ENCODE peak calls at places on chromosomes 16 and 17, in nine cellular contexts. One of them, this sample, is unnamed.

GRCh38 chr17:29571883-29572681 is 3.6 kb downstream of the TP53I13 start:
- DNase-seq in prostate gland: no peak
- DNase-seq in uterus: no peak
- DNase-seq in transverse colon: peak
- DNase-seq in BJ: no peak
- DNase-seq in fibroblast of the aortic adventitia: no peak
- DNase-seq in bronchial epithelial cell: no peak
- DNase-seq in OCI-LY7: no peak
- DNase-seq in brain microvascular endothelial cell: no peak
- DNase-seq in this sample: no peak

GRCh38 chr17:29615492-29616299 is 7.0 kb downstream of the CORO6 start:
- DNase-seq in prostate gland: peak
- DNase-seq in uterus: peak
- DNase-seq in transverse colon: peak
- DNase-seq in BJ: no peak
- DNase-seq in fibroblast of the aortic adventitia: peak
- DNase-seq in bronchial epithelial cell: peak
- DNase-seq in OCI-LY7: peak
- DNase-seq in brain microvascular endothelial cell: peak
- DNase-seq in this sample: peak

GRCh38 chr16:27439273-27440018 is 37.5 kb downstream of the IL21R start:
- DNase-seq in prostate gland: no peak
- DNase-seq in uterus: no peak
- DNase-seq in transverse colon: no peak
- DNase-seq in BJ: no peak
- DNase-seq in fibroblast of the aortic adventitia: no peak
- DNase-seq in bronchial epithelial cell: no peak
- DNase-seq in OCI-LY7: no peak
- DNase-seq in brain microvascular endothelial cell: no peak
- DNase-seq in this sample: no peak

GRCh38 chr17:45110676-45111611 is 21.4 kb downstream of the PLCD3 start:
- DNase-seq in prostate gland: no peak
- DNase-seq in uterus: no peak
- DNase-seq in transverse colon: no peak
- DNase-seq in BJ: no peak
- DNase-seq in fibroblast of the aortic adventitia: peak
- DNase-seq in bronchial epithelial cell: no peak
- DNase-seq in OCI-LY7: no peak
- DNase-seq in brain microvascular endothelial cell: no peak
- DNase-seq in this sample: no peak

GRCh38 chr16:51003850-51004566 is 147.1 kb downstream of the SALL1 start:
- DNase-seq in prostate gland: no peak
- DNase-seq in uterus: no peak
- DNase-seq in transverse colon: no peak
- DNase-seq in BJ: no peak
- DNase-seq in fibroblast of the aortic adventitia: no peak
- DNase-seq in bronchial epithelial cell: no peak
- DNase-seq in OCI-LY7: no peak
- DNase-seq in brain microvascular endothelial cell: no peak
- DNase-seq in this sample: no peak

GRCh38 chr16:17359778-17360177 is 111.0 kb downstream of the XYLT1 start:
- DNase-seq in prostate gland: no peak
- DNase-seq in uterus: no peak
- DNase-seq in transverse colon: no peak
- DNase-seq in BJ: no peak
- DNase-seq in fibroblast of the aortic adventitia: peak
- DNase-seq in bronchial epithelial cell: no peak
- DNase-seq in OCI-LY7: peak
- DNase-seq in brain microvascular endothelial cell: no peak
- DNase-seq in this sample: no peak

GRCh38 chr17:6514371-6514770 is 42.0 kb downstream of the PITPNM3 start:
- DNase-seq in prostate gland: no peak
- DNase-seq in uterus: no peak
- DNase-seq in transverse colon: no peak
- DNase-seq in BJ: no peak
- DNase-seq in fibroblast of the aortic adventitia: no peak
- DNase-seq in bronchial epithelial cell: no peak
- DNase-seq in OCI-LY7: no peak
- DNase-seq in brain microvascular endothelial cell: no peak
- DNase-seq in this sample: no peak

GRCh38 chr17:68515238-68515637 is 3.0 kb downstream of the PRKAR1A start:
- DNase-seq in prostate gland: no peak
- DNase-seq in uterus: no peak
- DNase-seq in transverse colon: no peak
- DNase-seq in BJ: no peak
- DNase-seq in fibroblast of the aortic adventitia: peak
- DNase-seq in bronchial epithelial cell: no peak
- DNase-seq in OCI-LY7: no peak
- DNase-seq in brain microvascular endothelial cell: peak
- DNase-seq in this sample: no peak

GRCh38 chr16:16095646-16096045 is 127.6 kb downstream of the ABCC6 start:
- DNase-seq in prostate gland: no peak
- DNase-seq in uterus: no peak
- DNase-seq in transverse colon: no peak
- DNase-seq in BJ: no peak
- DNase-seq in fibroblast of the aortic adventitia: peak
- DNase-seq in bronchial epithelial cell: no peak
- DNase-seq in OCI-LY7: peak
- DNase-seq in brain microvascular endothelial cell: no peak
- DNase-seq in this sample: no peak

GRCh38 chr16:79595261-79595660 is 5.3 kb downstream of the MAF start:
- DNase-seq in prostate gland: no peak
- DNase-seq in uterus: no peak
- DNase-seq in transverse colon: no peak
- DNase-seq in BJ: no peak
- DNase-seq in fibroblast of the aortic adventitia: no peak
- DNase-seq in bronchial epithelial cell: no peak
- DNase-seq in OCI-LY7: no peak
- DNase-seq in brain microvascular endothelial cell: no peak
- DNase-seq in this sample: no peak

GRCh38 chr16:4257646-4258556 is 14.9 kb downstream of the TFAP4 start:
- DNase-seq in prostate gland: no peak
- DNase-seq in uterus: no peak
- DNase-seq in transverse colon: no peak
- DNase-seq in BJ: no peak
- DNase-seq in fibroblast of the aortic adventitia: no peak
- DNase-seq in bronchial epithelial cell: no peak
- DNase-seq in OCI-LY7: no peak
- DNase-seq in brain microvascular endothelial cell: no peak
- DNase-seq in this sample: peak

GRCh38 chr16:86519007-86519648 is 8.8 kb downstream of the FOXF1 start:
- DNase-seq in prostate gland: no peak
- DNase-seq in uterus: no peak
- DNase-seq in transverse colon: no peak
- DNase-seq in BJ: no peak
- DNase-seq in fibroblast of the aortic adventitia: no peak
- DNase-seq in bronchial epithelial cell: no peak
- DNase-seq in OCI-LY7: no peak
- DNase-seq in brain microvascular endothelial cell: no peak
- DNase-seq in this sample: no peak

GRCh38 chr16:64952177-64952576 is 169.7 kb downstream of the CDH11 start:
- DNase-seq in prostate gland: no peak
- DNase-seq in uterus: no peak
- DNase-seq in transverse colon: no peak
- DNase-seq in BJ: peak
- DNase-seq in fibroblast of the aortic adventitia: peak
- DNase-seq in bronchial epithelial cell: peak
- DNase-seq in OCI-LY7: no peak
- DNase-seq in brain microvascular endothelial cell: peak
- DNase-seq in this sample: peak

GRCh38 chr16:48912360-48912759 is 302.4 kb upstream of the N4BP1 start:
- DNase-seq in prostate gland: no peak
- DNase-seq in uterus: no peak
- DNase-seq in transverse colon: no peak
- DNase-seq in BJ: no peak
- DNase-seq in fibroblast of the aortic adventitia: no peak
- DNase-seq in bronchial epithelial cell: no peak
- DNase-seq in OCI-LY7: peak
- DNase-seq in brain microvascular endothelial cell: no peak
- DNase-seq in this sample: no peak

GRCh38 chr16:48910214-48910613 is 300.2 kb upstream of the N4BP1 start:
- DNase-seq in prostate gland: no peak
- DNase-seq in uterus: no peak
- DNase-seq in transverse colon: no peak
- DNase-seq in BJ: no peak
- DNase-seq in fibroblast of the aortic adventitia: no peak
- DNase-seq in bronchial epithelial cell: no peak
- DNase-seq in OCI-LY7: no peak
- DNase-seq in brain microvascular endothelial cell: no peak
- DNase-seq in this sample: no peak

GRCh38 chr16:48914070-48914469 is 304.1 kb upstream of the N4BP1 start:
- DNase-seq in prostate gland: no peak
- DNase-seq in uterus: no peak
- DNase-seq in transverse colon: no peak
- DNase-seq in BJ: no peak
- DNase-seq in fibroblast of the aortic adventitia: no peak
- DNase-seq in bronchial epithelial cell: no peak
- DNase-seq in OCI-LY7: no peak
- DNase-seq in brain microvascular endothelial cell: no peak
- DNase-seq in this sample: no peak

GRCh38 chr16:48913384-48913783 is 303.4 kb upstream of the N4BP1 start:
- DNase-seq in prostate gland: no peak
- DNase-seq in uterus: no peak
- DNase-seq in transverse colon: no peak
- DNase-seq in BJ: no peak
- DNase-seq in fibroblast of the aortic adventitia: no peak
- DNase-seq in bronchial epithelial cell: no peak
- DNase-seq in OCI-LY7: no peak
- DNase-seq in brain microvascular endothelial cell: no peak
- DNase-seq in this sample: no peak

DNA sequence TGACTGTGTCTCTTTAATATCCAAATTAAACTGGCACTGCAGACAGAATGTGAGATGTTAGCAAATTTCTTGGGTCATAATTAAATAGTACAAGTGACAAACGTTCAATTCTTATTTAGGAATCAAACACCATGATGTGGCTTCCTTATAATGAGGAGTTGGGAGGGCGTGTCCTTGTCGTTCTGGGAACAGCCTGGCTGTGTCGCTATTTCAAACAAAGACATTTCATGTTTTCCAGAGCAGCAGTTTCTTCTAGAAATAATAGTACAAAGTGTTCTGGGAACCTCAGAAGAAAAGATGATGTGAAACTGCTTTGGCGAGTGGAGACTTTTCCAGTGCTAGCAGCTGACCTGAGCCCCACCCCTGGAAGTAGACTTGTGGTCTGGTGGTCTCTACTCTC is 301.7 kb upstream of the N4BP1 start:
- DNase-seq in prostate gland: no peak
- DNase-seq in uterus: no peak
- DNase-seq in transverse colon: no peak
- DNase-seq in BJ: no peak
- DNase-seq in fibroblast of the aortic adventitia: peak
- DNase-seq in bronchial epithelial cell: no peak
- DNase-seq in OCI-LY7: no peak
- DNase-seq in brain microvascular endothelial cell: no peak
- DNase-seq in this sample: no peak
- TF ChIP-seq CTCF in prostate gland: no peak
- TF ChIP-seq CTCF in uterus: no peak
- TF ChIP-seq CTCF in transverse colon: no peak
- TF ChIP-seq CTCF in BJ: peak
- TF ChIP-seq CTCF in fibroblast of the aortic adventitia: peak
- TF ChIP-seq CTCF in bronchial epithelial cell: no peak
- TF ChIP-seq CTCF in OCI-LY7: peak
- TF ChIP-seq CTCF in brain microvascular endothelial cell: no peak
- TF ChIP-seq CTCF in this sample: no peak

GRCh38 chr16:75243667-75244224 is 7.7 kb downstream of the BCAR1 start:
- DNase-seq in prostate gland: no peak
- DNase-seq in uterus: no peak
- DNase-seq in transverse colon: no peak
- DNase-seq in BJ: no peak
- DNase-seq in fibroblast of the aortic adventitia: no peak
- DNase-seq in bronchial epithelial cell: no peak
- DNase-seq in OCI-LY7: no peak
- DNase-seq in brain microvascular endothelial cell: no peak
- DNase-seq in this sample: no peak
- H3K4me3 ChIP-seq in prostate gland: no peak
- H3K4me3 ChIP-seq in uterus: no peak
- H3K4me3 ChIP-seq in transverse colon: no peak
- H3K4me3 ChIP-seq in BJ: no peak
- H3K4me3 ChIP-seq in fibroblast of the aortic adventitia: no peak
- H3K4me3 ChIP-seq in bronchial epithelial cell: no peak
- H3K4me3 ChIP-seq in OCI-LY7: no peak
- H3K4me3 ChIP-seq in brain microvascular endothelial cell: no peak
- H3K4me3 ChIP-seq in this sample: no peak

GRCh38 chr17:61928101-61928436 is 287 bp upstream of the INTS2 start:
- DNase-seq in prostate gland: no peak
- DNase-seq in uterus: no peak
- DNase-seq in transverse colon: no peak
- DNase-seq in BJ: no peak
- DNase-seq in fibroblast of the aortic adventitia: no peak
- DNase-seq in bronchial epithelial cell: no peak
- DNase-seq in OCI-LY7: no peak
- DNase-seq in brain microvascular endothelial cell: no peak
- DNase-seq in this sample: no peak
- TF ChIP-seq CTCF in prostate gland: no peak
- TF ChIP-seq CTCF in uterus: no peak
- TF ChIP-seq CTCF in transverse colon: no peak
- TF ChIP-seq CTCF in BJ: no peak
- TF ChIP-seq CTCF in fibroblast of the aortic adventitia: no peak
- TF ChIP-seq CTCF in bronchial epithelial cell: no peak
- TF ChIP-seq CTCF in OCI-LY7: no peak
- TF ChIP-seq CTCF in brain microvascular endothelial cell: no peak
- TF ChIP-seq CTCF in this sample: no peak

DNA sequence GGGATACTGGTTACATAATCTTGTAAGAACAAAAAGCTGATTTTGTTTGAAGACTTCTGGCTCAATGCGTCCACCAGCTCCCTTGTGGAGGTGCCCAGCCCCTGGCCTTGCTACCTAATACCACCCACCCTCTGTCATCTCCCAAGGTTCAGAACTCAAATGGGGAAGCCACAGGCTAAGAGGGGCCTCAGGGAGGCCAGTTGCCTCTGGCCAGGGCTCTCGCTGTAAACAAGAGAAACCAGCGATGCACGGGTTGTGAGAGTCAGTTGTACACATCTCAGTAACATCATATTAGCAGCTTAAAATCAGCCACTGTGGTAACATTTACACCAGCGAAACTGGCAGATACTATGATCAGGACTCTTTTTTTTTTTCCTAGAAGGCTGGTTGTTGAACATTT is 6.0 kb downstream of the TEKT5 start:
- DNase-seq in prostate gland: no peak
- DNase-seq in uterus: no peak
- DNase-seq in transverse colon: no peak
- DNase-seq in BJ: no peak
- DNase-seq in fibroblast of the aortic adventitia: no peak
- DNase-seq in bronchial epithelial cell: no peak
- DNase-seq in OCI-LY7: no peak
- DNase-seq in brain microvascular endothelial cell: no peak
- DNase-seq in this sample: no peak
- H3K4me3 ChIP-seq in prostate gland: no peak
- H3K4me3 ChIP-seq in uterus: no peak
- H3K4me3 ChIP-seq in transverse colon: no peak
- H3K4me3 ChIP-seq in BJ: no peak
- H3K4me3 ChIP-seq in fibroblast of the aortic adventitia: no peak
- H3K4me3 ChIP-seq in bronchial epithelial cell: no peak
- H3K4me3 ChIP-seq in OCI-LY7: no peak
- H3K4me3 ChIP-seq in brain microvascular endothelial cell: no peak
- H3K4me3 ChIP-seq in this sample: no peak